ENCODE peak calls at places on chromosomes 11 and 22, in ten cellular contexts. One of them, this sample, is unnamed. For H3K36me3, the result is how much of the 10 kb centered on the place peaks cover.

GRCh38 chr11:80844110-80844509 is 1403.3 kb upstream of the TENM4 start:
- DNase-seq in heart right ventricle: no peak
- DNase-seq in tibial artery: no peak
- DNase-seq in colonic mucosa: no peak
- DNase-seq in naive thymus-derived CD4-positive, alpha-beta T cell: no peak
- DNase-seq in CD4-positive, alpha-beta memory T cell: no peak
- DNase-seq in OCI-LY7: no peak
- DNase-seq in psoas muscle: no peak
- DNase-seq in cardiac muscle cell: no peak
- DNase-seq in upper lobe of right lung: no peak
- DNase-seq in this sample: no peak

GRCh38 chr22:46593211-46593676 is 26.9 kb upstream of the GRAMD4 start:
- DNase-seq in naive thymus-derived CD4-positive, alpha-beta T cell: no peak
- DNase-seq in OCI-LY7: peak
- DNase-seq in psoas muscle: no peak
- DNase-seq in CD4-positive, alpha-beta memory T cell: no peak
- DNase-seq in heart right ventricle: no peak
- DNase-seq in cardiac muscle cell: no peak
- DNase-seq in upper lobe of right lung: peak
- DNase-seq in tibial artery: peak
- DNase-seq in colonic mucosa: no peak
- DNase-seq in this sample: no peak

GRCh38 chr11:76293189-76293631 is 86.9 kb upstream of the WNT11 start:
- DNase-seq in upper lobe of right lung: no peak
- DNase-seq in cardiac muscle cell: no peak
- DNase-seq in naive thymus-derived CD4-positive, alpha-beta T cell: no peak
- DNase-seq in heart right ventricle: no peak
- DNase-seq in CD4-positive, alpha-beta memory T cell: no peak
- DNase-seq in psoas muscle: no peak
- DNase-seq in tibial artery: no peak
- DNase-seq in OCI-LY7: no peak
- DNase-seq in colonic mucosa: no peak
- DNase-seq in this sample: no peak

GRCh38 chr11:12831471-12832202 is 157.4 kb downstream of the TEAD1 start:
- DNase-seq in cardiac muscle cell: no peak
- DNase-seq in upper lobe of right lung: no peak
- DNase-seq in naive thymus-derived CD4-positive, alpha-beta T cell: no peak
- DNase-seq in CD4-positive, alpha-beta memory T cell: no peak
- DNase-seq in heart right ventricle: no peak
- DNase-seq in psoas muscle: no peak
- DNase-seq in OCI-LY7: no peak
- DNase-seq in colonic mucosa: no peak
- DNase-seq in tibial artery: no peak
- DNase-seq in this sample: no peak

GRCh38 chr11:1484061-1484671 is 2.4 kb downstream of the MOB2 start:
- DNase-seq in psoas muscle: peak
- DNase-seq in naive thymus-derived CD4-positive, alpha-beta T cell: no peak
- DNase-seq in heart right ventricle: no peak
- DNase-seq in colonic mucosa: no peak
- DNase-seq in tibial artery: peak
- DNase-seq in upper lobe of right lung: peak
- DNase-seq in CD4-positive, alpha-beta memory T cell: no peak
- DNase-seq in OCI-LY7: no peak
- DNase-seq in cardiac muscle cell: no peak
- DNase-seq in this sample: no peak

GRCh38 chr22:19142394-19142793 is 2.1 kb downstream of the ESS2 start:
- DNase-seq in tibial artery: no peak
- DNase-seq in psoas muscle: no peak
- DNase-seq in upper lobe of right lung: no peak
- DNase-seq in colonic mucosa: no peak
- DNase-seq in CD4-positive, alpha-beta memory T cell: no peak
- DNase-seq in naive thymus-derived CD4-positive, alpha-beta T cell: no peak
- DNase-seq in heart right ventricle: no peak
- DNase-seq in cardiac muscle cell: no peak
- DNase-seq in OCI-LY7: no peak
- DNase-seq in this sample: no peak

GRCh38 chr11:75350743-75351540 is 519 bp downstream of the ARRB1 start:
- DNase-seq in upper lobe of right lung: peak
- DNase-seq in psoas muscle: peak
- DNase-seq in naive thymus-derived CD4-positive, alpha-beta T cell: peak
- DNase-seq in cardiac muscle cell: no peak
- DNase-seq in colonic mucosa: peak
- DNase-seq in OCI-LY7: no peak
- DNase-seq in CD4-positive, alpha-beta memory T cell: peak
- DNase-seq in tibial artery: peak
- DNase-seq in heart right ventricle: no peak
- DNase-seq in this sample: no peak

GRCh38 chr11:35163707-35164496 is 24.9 kb downstream of the CD44 start:
- DNase-seq in heart right ventricle: no peak
- DNase-seq in OCI-LY7: peak
- DNase-seq in upper lobe of right lung: no peak
- DNase-seq in colonic mucosa: no peak
- DNase-seq in cardiac muscle cell: no peak
- DNase-seq in tibial artery: no peak
- DNase-seq in psoas muscle: no peak
- DNase-seq in naive thymus-derived CD4-positive, alpha-beta T cell: peak
- DNase-seq in CD4-positive, alpha-beta memory T cell: peak
- DNase-seq in this sample: no peak

GRCh38 chr22:26550498-26551033 is 38.3 kb upstream of the TFIP11 start:
- DNase-seq in OCI-LY7: no peak
- DNase-seq in colonic mucosa: no peak
- DNase-seq in heart right ventricle: peak
- DNase-seq in CD4-positive, alpha-beta memory T cell: no peak
- DNase-seq in naive thymus-derived CD4-positive, alpha-beta T cell: no peak
- DNase-seq in cardiac muscle cell: no peak
- DNase-seq in tibial artery: peak
- DNase-seq in psoas muscle: peak
- DNase-seq in upper lobe of right lung: peak
- DNase-seq in this sample: no peak

GRCh38 chr22:49469896-49470740 is 357.6 kb downstream of the BRD1 start:
- DNase-seq in psoas muscle: no peak
- DNase-seq in CD4-positive, alpha-beta memory T cell: no peak
- DNase-seq in colonic mucosa: no peak
- DNase-seq in naive thymus-derived CD4-positive, alpha-beta T cell: no peak
- DNase-seq in upper lobe of right lung: no peak
- DNase-seq in tibial artery: no peak
- DNase-seq in cardiac muscle cell: no peak
- DNase-seq in OCI-LY7: no peak
- DNase-seq in heart right ventricle: no peak
- DNase-seq in this sample: no peak

GRCh38 chr11:124473476-124473875 is 28.0 kb upstream of the OR8B8 start:
- DNase-seq in OCI-LY7: no peak
- DNase-seq in tibial artery: no peak
- DNase-seq in heart right ventricle: no peak
- DNase-seq in upper lobe of right lung: no peak
- DNase-seq in CD4-positive, alpha-beta memory T cell: no peak
- DNase-seq in colonic mucosa: no peak
- DNase-seq in psoas muscle: no peak
- DNase-seq in naive thymus-derived CD4-positive, alpha-beta T cell: no peak
- DNase-seq in cardiac muscle cell: no peak
- DNase-seq in this sample: no peak

GRCh38 chr11:87331273-87331672 is 293.5 kb downstream of the TMEM135 start:
- DNase-seq in heart right ventricle: no peak
- DNase-seq in OCI-LY7: no peak
- DNase-seq in colonic mucosa: no peak
- DNase-seq in CD4-positive, alpha-beta memory T cell: no peak
- DNase-seq in cardiac muscle cell: no peak
- DNase-seq in naive thymus-derived CD4-positive, alpha-beta T cell: no peak
- DNase-seq in tibial artery: no peak
- DNase-seq in upper lobe of right lung: no peak
- DNase-seq in psoas muscle: no peak
- DNase-seq in this sample: no peak

GRCh38 chr22:37675930-37676571 is 615 bp downstream of the LGALS1 start:
- DNase-seq in cardiac muscle cell: no peak
- DNase-seq in naive thymus-derived CD4-positive, alpha-beta T cell: no peak
- DNase-seq in CD4-positive, alpha-beta memory T cell: no peak
- DNase-seq in heart right ventricle: peak
- DNase-seq in OCI-LY7: peak
- DNase-seq in upper lobe of right lung: peak
- DNase-seq in psoas muscle: peak
- DNase-seq in colonic mucosa: peak
- DNase-seq in tibial artery: peak
- DNase-seq in this sample: no peak

GRCh38 chr11:106399075-106399500 is 321.6 kb downstream of the AASDHPPT start:
- DNase-seq in colonic mucosa: no peak
- DNase-seq in naive thymus-derived CD4-positive, alpha-beta T cell: no peak
- DNase-seq in cardiac muscle cell: no peak
- DNase-seq in OCI-LY7: no peak
- DNase-seq in heart right ventricle: peak
- DNase-seq in tibial artery: peak
- DNase-seq in psoas muscle: peak
- DNase-seq in CD4-positive, alpha-beta memory T cell: no peak
- DNase-seq in upper lobe of right lung: no peak
- DNase-seq in this sample: no peak

GRCh38 chr11:6583584-6583983 is 19.8 kb downstream of the RRP8 start:
- DNase-seq in colonic mucosa: no peak
- DNase-seq in OCI-LY7: no peak
- DNase-seq in cardiac muscle cell: no peak
- DNase-seq in upper lobe of right lung: no peak
- DNase-seq in heart right ventricle: no peak
- DNase-seq in psoas muscle: no peak
- DNase-seq in tibial artery: no peak
- DNase-seq in CD4-positive, alpha-beta memory T cell: no peak
- DNase-seq in naive thymus-derived CD4-positive, alpha-beta T cell: no peak
- DNase-seq in this sample: no peak

GRCh38 chr11:6584528-6584927 is 18.9 kb downstream of the RRP8 start:
- DNase-seq in CD4-positive, alpha-beta memory T cell: no peak
- DNase-seq in tibial artery: no peak
- DNase-seq in psoas muscle: no peak
- DNase-seq in upper lobe of right lung: no peak
- DNase-seq in OCI-LY7: no peak
- DNase-seq in cardiac muscle cell: no peak
- DNase-seq in colonic mucosa: no peak
- DNase-seq in naive thymus-derived CD4-positive, alpha-beta T cell: no peak
- DNase-seq in heart right ventricle: no peak
- DNase-seq in this sample: no peak

GRCh38 chr11:6588018-6588417 is 15.4 kb downstream of the RRP8 start:
- DNase-seq in heart right ventricle: no peak
- DNase-seq in psoas muscle: no peak
- DNase-seq in colonic mucosa: no peak
- DNase-seq in OCI-LY7: no peak
- DNase-seq in upper lobe of right lung: no peak
- DNase-seq in CD4-positive, alpha-beta memory T cell: no peak
- DNase-seq in naive thymus-derived CD4-positive, alpha-beta T cell: no peak
- DNase-seq in tibial artery: no peak
- DNase-seq in cardiac muscle cell: no peak
- DNase-seq in this sample: no peak

GRCh38 chr11:6586434-6587359 is 16.7 kb downstream of the RRP8 start:
- DNase-seq in naive thymus-derived CD4-positive, alpha-beta T cell: no peak
- DNase-seq in colonic mucosa: peak
- DNase-seq in tibial artery: no peak
- DNase-seq in upper lobe of right lung: no peak
- DNase-seq in OCI-LY7: no peak
- DNase-seq in psoas muscle: no peak
- DNase-seq in CD4-positive, alpha-beta memory T cell: no peak
- DNase-seq in cardiac muscle cell: no peak
- DNase-seq in heart right ventricle: no peak
- DNase-seq in this sample: no peak

GRCh38 chr11:6587360-6587953 is 16.0 kb downstream of the RRP8 start:
- DNase-seq in naive thymus-derived CD4-positive, alpha-beta T cell: no peak
- DNase-seq in upper lobe of right lung: no peak
- DNase-seq in cardiac muscle cell: no peak
- DNase-seq in OCI-LY7: no peak
- DNase-seq in tibial artery: peak
- DNase-seq in psoas muscle: no peak
- DNase-seq in CD4-positive, alpha-beta memory T cell: no peak
- DNase-seq in heart right ventricle: peak
- DNase-seq in colonic mucosa: peak
- DNase-seq in this sample: no peak
- H3K36me3 ChIP-seq in naive thymus-derived CD4-positive, alpha-beta T cell: under half
- H3K36me3 ChIP-seq in upper lobe of right lung: under half
- H3K36me3 ChIP-seq in cardiac muscle cell: under half
- H3K36me3 ChIP-seq in OCI-LY7: under half
- H3K36me3 ChIP-seq in tibial artery: under half
- H3K36me3 ChIP-seq in psoas muscle: under half
- H3K36me3 ChIP-seq in CD4-positive, alpha-beta memory T cell: under half
- H3K36me3 ChIP-seq in heart right ventricle: under half
- H3K36me3 ChIP-seq in colonic mucosa: under half
- H3K36me3 ChIP-seq in this sample: under half

DNA sequence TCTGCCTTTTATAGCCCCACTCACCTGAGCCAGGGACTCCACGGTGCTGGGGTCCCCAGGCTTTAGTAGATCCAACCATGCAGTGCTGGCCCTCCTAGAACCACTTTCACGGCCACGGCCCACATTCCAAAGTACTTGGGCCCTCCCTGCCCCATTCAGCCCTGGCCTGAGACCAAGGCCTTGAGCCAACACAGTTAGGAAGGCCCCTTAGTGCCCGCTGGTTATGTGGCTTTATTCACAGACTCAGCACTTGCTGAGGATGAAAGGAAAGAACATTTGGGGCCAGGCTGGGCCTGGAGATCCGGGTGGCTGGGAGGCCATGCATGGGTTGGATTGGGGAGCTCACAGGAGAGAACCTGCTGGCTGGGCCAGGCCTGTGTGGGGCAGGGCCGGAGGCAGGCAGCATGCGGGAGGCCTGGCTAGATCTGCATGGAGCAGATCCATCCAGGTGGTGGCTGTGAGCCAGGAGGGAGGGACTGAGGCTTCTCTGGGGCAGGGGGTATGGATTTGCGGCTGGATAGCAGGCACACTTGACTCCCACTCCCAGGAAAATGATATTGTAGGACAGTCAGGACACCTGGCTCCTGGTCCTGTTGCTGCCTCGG is 12.6 kb downstream of the CHRM1 start:
- DNase-seq in CD4-positive, alpha-beta memory T cell: no peak
- DNase-seq in cardiac muscle cell: no peak
- DNase-seq in naive thymus-derived CD4-positive, alpha-beta T cell: no peak
- DNase-seq in OCI-LY7: no peak
- DNase-seq in heart right ventricle: no peak
- DNase-seq in tibial artery: no peak
- DNase-seq in upper lobe of right lung: peak
- DNase-seq in psoas muscle: no peak
- DNase-seq in colonic mucosa: peak
- DNase-seq in this sample: no peak
- H3K27ac ChIP-seq in CD4-positive, alpha-beta memory T cell: no peak
- H3K27ac ChIP-seq in cardiac muscle cell: no peak
- H3K27ac ChIP-seq in naive thymus-derived CD4-positive, alpha-beta T cell: no peak
- H3K27ac ChIP-seq in OCI-LY7: no peak
- H3K27ac ChIP-seq in heart right ventricle: peak
- H3K27ac ChIP-seq in tibial artery: peak
- H3K27ac ChIP-seq in upper lobe of right lung: peak
- H3K27ac ChIP-seq in psoas muscle: no peak
- H3K27ac ChIP-seq in colonic mucosa: no peak
- H3K27ac ChIP-seq in this sample: no peak

GRCh38 chr11:15716550-15716949 is 601.8 kb downstream of the INSC start:
- DNase-seq in heart right ventricle: peak
- DNase-seq in naive thymus-derived CD4-positive, alpha-beta T cell: no peak
- DNase-seq in CD4-positive, alpha-beta memory T cell: no peak
- DNase-seq in colonic mucosa: no peak
- DNase-seq in OCI-LY7: no peak
- DNase-seq in upper lobe of right lung: no peak
- DNase-seq in cardiac muscle cell: no peak
- DNase-seq in tibial artery: no peak
- DNase-seq in psoas muscle: peak
- DNase-seq in this sample: no peak
- H3K36me3 ChIP-seq in heart right ventricle: under half
- H3K36me3 ChIP-seq in naive thymus-derived CD4-positive, alpha-beta T cell: under half
- H3K36me3 ChIP-seq in CD4-positive, alpha-beta memory T cell: under half
- H3K36me3 ChIP-seq in colonic mucosa: under half
- H3K36me3 ChIP-seq in OCI-LY7: under half
- H3K36me3 ChIP-seq in upper lobe of right lung: under half
- H3K36me3 ChIP-seq in cardiac muscle cell: under half
- H3K36me3 ChIP-seq in tibial artery: under half
- H3K36me3 ChIP-seq in psoas muscle: under half
- H3K36me3 ChIP-seq in this sample: under half

GRCh38 chr22:44701187-44701586 is 817 bp upstream of the PRR5 start:
- DNase-seq in cardiac muscle cell: no peak
- DNase-seq in psoas muscle: no peak
- DNase-seq in heart right ventricle: no peak
- DNase-seq in OCI-LY7: no peak
- DNase-seq in colonic mucosa: no peak
- DNase-seq in upper lobe of right lung: no peak
- DNase-seq in CD4-positive, alpha-beta memory T cell: no peak
- DNase-seq in tibial artery: no peak
- DNase-seq in naive thymus-derived CD4-positive, alpha-beta T cell: no peak
- DNase-seq in this sample: no peak
- H3K27ac ChIP-seq in cardiac muscle cell: no peak
- H3K27ac ChIP-seq in psoas muscle: no peak
- H3K27ac ChIP-seq in heart right ventricle: no peak
- H3K27ac ChIP-seq in OCI-LY7: no peak
- H3K27ac ChIP-seq in colonic mucosa: no peak
- H3K27ac ChIP-seq in upper lobe of right lung: peak
- H3K27ac ChIP-seq in CD4-positive, alpha-beta memory T cell: peak
- H3K27ac ChIP-seq in tibial artery: no peak
- H3K27ac ChIP-seq in naive thymus-derived CD4-positive, alpha-beta T cell: peak
- H3K27ac ChIP-seq in this sample: no peak

This sample was measured in thoracic aorta.